ENCODE peak calls at places on chromosomes 6 and 20, in six cellular contexts. Z, X, T, S, J and B are unnamed samples.

GRCh38 chr6:139407718-139408222 is 33.3 kb upstream of the CITED2 start:
- DNase-seq in J (no peak), S (no peak), X (no peak), T (no peak), Z (no peak), B (no peak)

GRCh38 chr6:27854421-27854820 is 57.8 kb downstream of the OR2B2 start:
- DNase-seq in S (no peak), X (no peak), T (no peak), J (no peak), Z (no peak), B (no peak)

GRCh38 chr6:50661636-50662035 is 51.7 kb upstream of the TFAP2D start:
- DNase-seq in J (no peak), X (no peak), S (no peak), Z (no peak), T (no peak), B (no peak)

GRCh38 chr6:7413151-7413823 is 23.7 kb downstream of the RIOK1 start:
- DNase-seq in X (no peak), S (no peak), T (no peak), Z (no peak), J (no peak), B (no peak)

GRCh38 chr20:3786126-3786484 is 435 bp downstream of the CENPB start:
- DNase-seq in J (peak; percentile 70), Z (no peak), X (peak; percentile 59), S (no peak), T (peak; percentile 73), B (no peak)

GRCh38 chr6:5906340-5906670 is 100.4 kb downstream of the NRN1 start:
- DNase-seq in S (no peak), J (no peak), X (no peak), T (no peak), Z (no peak), B (no peak)

GRCh38 chr6:79504372-79504771 is 32.9 kb downstream of the LCA5 start:
- DNase-seq in X (no peak), S (no peak), T (no peak), Z (peak; percentile 44), J (no peak), B (no peak)

GRCh38 chr20:44092551-44093248 is 94.3 kb downstream of the JPH2 start:
- DNase-seq in J (no peak), S (no peak), X (peak; percentile 57), T (peak; percentile 51), Z (peak; percentile 27), B (peak; percentile 49)

GRCh38 chr6:38957426-38957825 is 91.2 kb upstream of the GLP1R start:
- DNase-seq in T (no peak), Z (no peak), X (no peak), J (no peak), S (no peak), B (no peak)

GRCh38 chr6:293185-294174 is 1.2 kb downstream of the DUSP22 start:
- DNase-seq in S (no peak), Z (no peak), X (no peak), J (peak; percentile 55), T (no peak), B (no peak)

GRCh38 chr6:157535354-157536217 is 154.6 kb downstream of the ZDHHC14 start:
- DNase-seq in X (no peak), T (no peak), Z (peak; percentile 86), J (no peak), S (peak; percentile 71), B (peak; percentile 50)

GRCh38 chr20:38298768-38299288 is 5.1 kb upstream of the BPI start:
- DNase-seq in S (no peak), Z (no peak), T (peak; percentile 29), X (no peak), J (no peak), B (peak; percentile 98)

GRCh38 chr20:25706793-25707192 is 10.1 kb upstream of the ZNF337 start:
- DNase-seq in X (no peak), Z (no peak), J (no peak), T (no peak), S (no peak), B (no peak)

DNA sequence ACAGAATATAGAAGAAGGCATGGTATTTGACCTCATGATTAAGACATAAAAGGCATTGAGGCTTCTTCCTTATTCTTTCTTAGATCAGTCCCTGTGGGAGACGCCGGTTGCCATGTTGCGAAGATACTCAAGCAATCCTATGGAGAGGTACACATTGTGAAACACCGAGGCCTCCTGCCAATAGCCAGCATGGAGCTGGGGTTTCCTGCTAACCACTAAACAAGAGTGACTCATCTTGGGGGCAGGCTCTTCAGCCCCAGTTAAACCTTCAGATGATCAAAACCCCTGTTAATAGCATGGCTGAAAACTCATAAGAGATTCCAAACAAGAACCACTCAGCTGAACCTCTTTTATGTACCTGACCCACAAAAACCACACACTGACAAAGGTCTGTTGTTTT is 478.8 kb downstream of the CD83 start:
- DNase-seq in X (peak; percentile 56), S (no peak), Z (no peak), T (no peak), J (no peak), B (peak; percentile 93)
- TF ChIP-seq GABPA in X (no peak), S (no peak), Z (no peak), T (no peak), J (no peak), B (no peak)

DNA sequence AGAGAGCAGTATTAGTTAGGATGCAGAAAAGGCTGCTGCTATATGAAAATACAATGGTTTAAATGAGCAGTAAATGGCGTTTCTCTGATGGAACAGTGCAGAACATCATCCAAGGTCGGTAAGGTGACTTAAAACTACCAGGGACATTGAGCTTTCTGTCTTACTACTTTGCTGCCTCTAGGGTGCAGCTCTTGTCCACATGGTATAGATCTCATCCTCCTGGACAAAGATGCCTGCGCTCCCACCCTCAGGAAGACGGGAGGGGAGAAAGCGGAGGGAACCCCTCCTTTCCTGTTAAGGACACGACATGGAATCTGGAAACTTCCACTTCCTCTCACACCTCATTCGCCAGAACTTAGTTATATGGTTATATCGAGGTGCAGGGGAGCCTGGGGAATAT is 224.4 kb upstream of the TSHZ2 start:
- DNase-seq in Z (peak; percentile 37), S (no peak), T (peak; percentile 30), J (no peak), X (peak; percentile 2), B (no peak)
- TF ChIP-seq GABPA in Z (no peak), S (no peak), T (no peak), J (no peak), X (no peak), B (no peak)

GRCh38 chr6:110951986-110952794 is 6.3 kb upstream of the GTF3C6 start:
- DNase-seq in T (no peak), X (no peak), S (no peak), Z (peak; percentile 96), J (no peak), B (no peak)
- TF ChIP-seq GABPA in T (no peak), X (no peak), S (no peak), Z (no peak), J (no peak), B (no peak)

GRCh38 chr6:18640754-18641153 is 253.6 kb downstream of the RNF144B start:
- DNase-seq in S (no peak), T (no peak), J (no peak), Z (no peak), X (no peak), B (no peak)

GRCh38 chr6:18634912-18635311 is 247.8 kb downstream of the RNF144B start:
- DNase-seq in S (no peak), X (no peak), T (no peak), Z (no peak), J (no peak), B (no peak)

GRCh38 chr6:18640134-18640533 is 253.0 kb downstream of the RNF144B start:
- DNase-seq in Z (no peak), S (no peak), X (no peak), J (no peak), T (no peak), B (no peak)
- TF ChIP-seq GABPA in Z (no peak), S (no peak), X (no peak), J (no peak), T (no peak), B (no peak)

DNA sequence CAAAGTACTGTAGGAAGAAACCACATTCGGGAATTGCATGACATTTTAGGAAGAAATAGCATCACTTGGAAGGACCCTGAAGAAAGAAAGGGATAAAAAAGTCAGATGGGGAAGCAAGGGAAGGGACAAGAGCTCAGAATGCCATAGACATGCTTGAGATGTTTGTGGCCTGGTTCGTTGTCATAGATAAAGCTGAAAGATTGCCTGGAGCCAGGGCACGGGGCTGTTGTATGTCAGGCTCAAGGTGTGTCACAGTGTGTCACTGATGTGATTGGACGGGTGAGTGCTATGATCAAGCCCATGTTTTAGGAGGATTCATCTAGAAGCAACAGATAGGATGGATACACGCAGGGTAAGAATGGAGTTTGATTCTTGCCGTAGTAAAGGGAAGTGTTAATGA is 216.2 kb upstream of the SOX4 start:
- DNase-seq in X (no peak), T (no peak), Z (no peak), J (no peak), S (no peak), B (no peak)
- TF ChIP-seq GABPA in X (no peak), T (no peak), Z (no peak), J (no peak), S (no peak), B (no peak)

DNA sequence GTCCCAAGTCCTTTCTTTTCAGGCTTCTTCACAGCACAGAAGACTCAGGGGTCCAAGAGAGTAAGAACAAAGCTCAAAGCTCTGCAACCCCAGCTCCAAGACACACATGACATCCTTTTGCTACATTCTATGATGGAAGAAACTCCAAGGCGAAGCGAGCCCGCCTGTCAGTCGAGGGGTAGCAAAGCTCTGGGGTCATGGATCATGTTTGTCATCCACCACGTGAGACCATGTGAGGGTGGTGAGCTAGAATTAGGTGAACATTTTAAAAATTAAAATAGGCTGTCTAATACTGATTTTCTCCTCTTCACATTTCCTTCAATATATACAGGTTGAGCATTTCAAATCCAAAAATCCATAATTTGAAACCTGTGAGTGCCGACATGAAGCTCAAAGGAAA is 189.6 kb downstream of the TTLL2 start:
- DNase-seq in T (no peak), J (no peak), Z (no peak), X (no peak), S (no peak), B (no peak)
- TF ChIP-seq GABPA in T (no peak), J (no peak), Z (no peak), X (no peak), S (no peak), B (no peak)

GRCh38 chr6:33410050-33410710 is 634 bp upstream of the PHF1 start:
- DNase-seq in J (peak; percentile 97), Z (peak; percentile 96), S (peak; percentile 86), T (peak; percentile 98), X (peak; percentile 99), B (peak; percentile 95)

GRCh38 chr6:33406161-33406560 is 4.7 kb upstream of the PHF1 start:
- DNase-seq in S (no peak), J (no peak), Z (no peak), T (no peak), X (no peak), B (no peak)

GRCh38 chr6:33405541-33405940 is 5.3 kb upstream of the PHF1 start:
- DNase-seq in Z (no peak), T (no peak), J (no peak), X (no peak), S (no peak), B (no peak)

GRCh38 chr6:33404884-33405283 is 5.9 kb upstream of the PHF1 start:
- DNase-seq in X (no peak), J (no peak), T (no peak), Z (no peak), S (no peak), B (no peak)

GRCh38 chr6:33407132-33407718 is 3.6 kb upstream of the PHF1 start:
- DNase-seq in J (no peak), T (no peak), X (peak; percentile 63), Z (peak; percentile 47), S (no peak), B (peak; percentile 30)
- TF ChIP-seq GABPA in J (no peak), T (no peak), X (no peak), Z (no peak), S (no peak), B (no peak)